ENCODE peak calls at places on chromosomes 11 and 22, in nine cellular contexts. O is tibial nerve, Q is fibroblast of lung, V is ovary, G is mammary epithelial cell, R is thoracic aorta, Z is HCT116, J is psoas muscle, M is GM23338. U is an unnamed sample.

GRCh38 chr22:35648066-35649025 is at the start of gene APOL6:
- DNase-seq in O (peak; percentile 38), Q (peak; percentile 55), V (no peak), G (peak; percentile 77), R (no peak), Z (no peak), J (no peak), M (peak; percentile 32), U (no peak)

GRCh38 chr11:122405788-122406341 is 249.7 kb upstream of the UBASH3B start:
- DNase-seq in O (no peak), Q (peak; percentile 57), V (no peak), G (no peak), R (no peak), Z (no peak), J (no peak), M (no peak), U (no peak)

GRCh38 chr11:107695446-107695845 is 16.4 kb downstream of the SLN start:
- DNase-seq in O (no peak), Q (peak; percentile 55), V (no peak), G (no peak), R (no peak), Z (no peak), J (no peak), M (no peak), U (no peak)

GRCh38 chr22:26942301-26942927 is 285.0 kb downstream of the MIAT start:
- DNase-seq in O (no peak), Q (peak; percentile 22), V (no peak), G (no peak), R (no peak), Z (no peak), J (no peak), M (no peak), U (no peak)

GRCh38 chr11:126834149-126834548 is 166.4 kb downstream of the KIRREL3 start:
- DNase-seq in O (peak; percentile 23), Q (peak; percentile 97), V (no peak), G (peak; percentile 33), R (no peak), Z (no peak), J (no peak), M (no peak), U (peak; percentile 68)

GRCh38 chr22:35617137-35617755 is at the start of gene MB:
- DNase-seq in O (no peak), Q (no peak), V (no peak), G (no peak), R (no peak), Z (no peak), J (peak; percentile 84), M (no peak), U (no peak)

GRCh38 chr11:84870486-84870885 is 756.7 kb downstream of the DLG2 start:
- DNase-seq in O (no peak), Q (no peak), V (no peak), G (no peak), R (no peak), Z (no peak), J (no peak), M (no peak), U (no peak)

GRCh38 chr11:100602716-100603115 is 84.4 kb upstream of the ARHGAP42 start:
- DNase-seq in O (no peak), Q (no peak), V (no peak), G (no peak), R (no peak), Z (no peak), J (no peak), M (no peak), U (no peak)

GRCh38 chr11:1694064-1694845 is 2.7 kb upstream of the KRTAP5-6 start:
- DNase-seq in O (peak; percentile 82), Q (peak; percentile 60), V (peak; percentile 89), G (peak; percentile 58), R (peak; percentile 36), Z (peak; percentile 57), J (peak; percentile 88), M (peak; percentile 94), U (peak; percentile 14)

GRCh38 chr11:32231909-32232493 is 141.1 kb downstream of the RCN1 start:
- DNase-seq in O (no peak), Q (peak; percentile 20), V (no peak), G (peak; percentile 12), R (no peak), Z (peak; percentile 36), J (no peak), M (peak; percentile 76), U (no peak)

GRCh38 chr11:61361686-61362541 is at the start of the genes CYB561A3 and TMEM138:
- DNase-seq in O (peak; percentile 83), Q (peak; percentile 95), V (peak; percentile 88), G (peak; percentile 96), R (peak; percentile 70), Z (peak; percentile 88), J (peak; percentile 90), M (peak; percentile 97), U (peak; percentile 74)
- H3K36me3 ChIP-seq in O (no peaks in the 10 kb centered on the region), Q (peaks cover 10% of the 10 kb centered on the region), V (no peaks in the 10 kb centered on the region), G (peaks cover 5% of the 10 kb centered on the region), R (peaks cover 16% of the 10 kb centered on the region), Z (peaks cover 28% of the 10 kb centered on the region), J (peaks cover 5% of the 10 kb centered on the region), M (peaks cover 22% of the 10 kb centered on the region), U (no peaks in the 10 kb centered on the region)

DNA sequence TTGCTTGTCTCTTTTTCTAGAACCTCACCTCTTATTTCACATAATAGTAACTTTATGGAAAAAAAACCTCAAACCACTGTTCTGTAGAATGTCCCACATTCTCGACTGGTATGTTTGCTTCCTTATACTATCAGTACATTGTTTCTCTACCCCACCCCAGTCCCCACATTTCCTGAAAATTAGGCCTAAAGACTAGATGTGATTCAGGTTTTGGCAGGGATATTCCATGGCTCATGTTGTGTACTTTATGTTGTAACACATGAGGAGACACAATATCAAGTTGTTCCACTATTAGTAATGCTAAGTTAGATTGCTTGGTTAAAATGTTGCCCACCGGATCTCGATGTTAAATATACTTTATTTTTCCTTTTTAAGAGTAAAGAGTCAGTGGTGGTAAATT is 34.7 kb downstream of the DDIAS start:
- DNase-seq in O (no peak), Q (peak; percentile 37), V (no peak), G (peak; percentile 6), R (no peak), Z (no peak), J (no peak), M (no peak), U (no peak)
- H3K36me3 ChIP-seq in O (no peaks in the 10 kb centered on the region), Q (peaks cover 1% of the 10 kb centered on the region), V (no peaks in the 10 kb centered on the region), G (peaks cover 5% of the 10 kb centered on the region), R (no peaks in the 10 kb centered on the region), Z (peaks cover 26% of the 10 kb centered on the region), J (no peaks in the 10 kb centered on the region), M (peaks cover 30% of the 10 kb centered on the region), U (no peaks in the 10 kb centered on the region)

GRCh38 chr11:68545347-68545746 is 84.8 kb downstream of the PPP6R3 start:
- DNase-seq in O (no peak), Q (no peak), V (no peak), G (no peak), R (no peak), Z (no peak), J (no peak), M (no peak), U (no peak)
- H3K36me3 ChIP-seq in O (no peaks in the 10 kb centered on the region), Q (peaks cover 2% of the 10 kb centered on the region), V (no peaks in the 10 kb centered on the region), G (peaks cover 18% of the 10 kb centered on the region), R (peaks cover 5% of the 10 kb centered on the region), Z (peaks cover 46% of the 10 kb centered on the region), J (no peaks in the 10 kb centered on the region), M (peaks cover 12% of the 10 kb centered on the region), U (peaks cover 2% of the 10 kb centered on the region)

GRCh38 chr22:38248280-38248679 is 24.5 kb downstream of the TMEM184B start:
- DNase-seq in O (no peak), Q (no peak), V (no peak), G (no peak), R (no peak), Z (no peak), J (no peak), M (no peak), U (no peak)

GRCh38 chr22:38250642-38251354 is 22.0 kb downstream of the TMEM184B start:
- DNase-seq in O (no peak), Q (no peak), V (no peak), G (no peak), R (no peak), Z (no peak), J (no peak), M (no peak), U (no peak)

GRCh38 chr22:38247713-38248112 is 25.1 kb downstream of the TMEM184B start:
- DNase-seq in O (no peak), Q (no peak), V (no peak), G (no peak), R (no peak), Z (no peak), J (no peak), M (no peak), U (no peak)

GRCh38 chr22:38249803-38250641 is 22.8 kb downstream of the TMEM184B start:
- DNase-seq in O (no peak), Q (no peak), V (no peak), G (no peak), R (no peak), Z (no peak), J (no peak), M (no peak), U (no peak)

GRCh38 chr22:38249301-38249700 is 23.5 kb downstream of the TMEM184B start:
- DNase-seq in O (no peak), Q (no peak), V (no peak), G (no peak), R (no peak), Z (no peak), J (no peak), M (no peak), U (no peak)
- H3K36me3 ChIP-seq in O (no peaks in the 10 kb centered on the region), Q (peaks cover 18% of the 10 kb centered on the region), V (no peaks in the 10 kb centered on the region), G (peaks cover 12% of the 10 kb centered on the region), R (peaks cover 10% of the 10 kb centered on the region), Z (peaks cover 3% of the 10 kb centered on the region), J (no peaks in the 10 kb centered on the region), M (no peaks in the 10 kb centered on the region), U (peaks cover 2% of the 10 kb centered on the region)

GRCh38 chr11:85976525-85976924 is 92.4 kb downstream of the PICALM start:
- DNase-seq in O (no peak), Q (no peak), V (no peak), G (no peak), R (no peak), Z (no peak), J (no peak), M (no peak), U (no peak)
- H3K36me3 ChIP-seq in O (no peaks in the 10 kb centered on the region), Q (peaks cover 3% of the 10 kb centered on the region), V (no peaks in the 10 kb centered on the region), G (peaks cover 38% of the 10 kb centered on the region), R (peaks cover 23% of the 10 kb centered on the region), Z (no peaks in the 10 kb centered on the region), J (peaks cover 3% of the 10 kb centered on the region), M (peaks cover 5% of the 10 kb centered on the region), U (peaks cover 1% of the 10 kb centered on the region)